ENCODE peak calls at places on chromosome 7, in six cellular contexts. S, K, G, A, H and C are unnamed samples.

GRCh38 chr7:47778153-47778661 is 170.1 kb downstream of the PKD1L1 start:
- DNase-seq in S (no peak), K (no peak), G (no peak), A (peak), H (no peak), C (no peak)

GRCh38 chr7:101496017-101496416 is 133.1 kb downstream of the MYL10 start:
- DNase-seq in S (no peak), K (no peak), G (no peak), A (no peak), H (no peak), C (no peak)

GRCh38 chr7:132500727-132501410 is 75.4 kb downstream of the PLXNA4 start:
- DNase-seq in S (no peak), K (no peak), G (no peak), A (no peak), H (no peak), C (no peak)

GRCh38 chr7:70459546-70459945 is 672.4 kb upstream of the GALNT17 start:
- DNase-seq in S (no peak), K (no peak), G (no peak), A (no peak), H (no peak), C (no peak)

GRCh38 chr7:2542924-2543871 is 12.1 kb downstream of the BRAT1 start:
- DNase-seq in S (no peak), K (no peak), G (no peak), A (no peak), H (no peak), C (no peak)

GRCh38 chr7:103915958-103916357 is 73.5 kb downstream of the RELN start:
- DNase-seq in S (no peak), K (no peak), G (no peak), A (peak), H (no peak), C (no peak)

GRCh38 chr7:103343758-103344452 is 662 bp downstream of the DNAJC2 start:
- DNase-seq in S (no peak), K (peak), G (no peak), A (peak), H (no peak), C (no peak)

GRCh38 chr7:22001345-22002004 is 55.8 kb upstream of the CDCA7L start:
- DNase-seq in S (no peak), K (no peak), G (peak), A (peak), H (peak), C (no peak)

GRCh38 chr7:36278767-36279171 is 110.9 kb upstream of the ANLN start:
- DNase-seq in S (no peak), K (no peak), G (peak), A (no peak), H (no peak), C (peak)

GRCh38 chr7:116354546-116355422 is 144.4 kb downstream of the TES start:
- DNase-seq in S (no peak), K (no peak), G (no peak), A (peak), H (no peak), C (no peak)

GRCh38 chr7:102064361-102065025 is 222.2 kb upstream of the SH2B2 start:
- DNase-seq in S (no peak), K (no peak), G (no peak), A (peak), H (no peak), C (no peak)

GRCh38 chr7:24821045-24821853 is 64.0 kb upstream of the GSDME start:
- DNase-seq in S (peak), K (peak), G (peak), A (peak), H (no peak), C (no peak)

GRCh38 chr7:142496545-142496991 is 238.7 kb upstream of the PRSS58 start:
- DNase-seq in S (no peak), K (no peak), G (no peak), A (peak), H (no peak), C (no peak)

GRCh38 chr7:150398108-150398964 is 19.2 kb downstream of the ZNF775 start:
- DNase-seq in S (no peak), K (no peak), G (no peak), A (no peak), H (no peak), C (no peak)

GRCh38 chr7:45117582-45117981 is 6.1 kb upstream of the TBRG4 start:
- DNase-seq in S (no peak), K (no peak), G (no peak), A (no peak), H (no peak), C (no peak)